ENCODE peak calls at places on chromosome 5, in ten cellular contexts. One of them, this sample, is unnamed.

GRCh38 chr5:83914199-83914598 is 193.5 kb upstream of the HAPLN1 start:
- DNase-seq in right atrium auricular region: no peak
- DNase-seq in bronchial epithelial cell: no peak
- DNase-seq in fibroblast of mammary gland: no peak
- DNase-seq in H1: no peak
- DNase-seq in AG04450: no peak
- DNase-seq in RWPE1: no peak
- DNase-seq in mammary epithelial cell: no peak
- DNase-seq in AG09319: no peak
- DNase-seq in DND-41: no peak
- DNase-seq in this sample: no peak

GRCh38 chr5:144048254-144048856 is 122.1 kb downstream of the YIPF5 start:
- DNase-seq in right atrium auricular region: no peak
- DNase-seq in bronchial epithelial cell: no peak
- DNase-seq in fibroblast of mammary gland: no peak
- DNase-seq in H1: no peak
- DNase-seq in AG04450: no peak
- DNase-seq in RWPE1: no peak
- DNase-seq in mammary epithelial cell: no peak
- DNase-seq in AG09319: no peak
- DNase-seq in DND-41: no peak
- DNase-seq in this sample: no peak

GRCh38 chr5:150616024-150616470 is 24.4 kb upstream of the SYNPO start:
- DNase-seq in right atrium auricular region: no peak
- DNase-seq in bronchial epithelial cell: no peak
- DNase-seq in fibroblast of mammary gland: no peak
- DNase-seq in H1: no peak
- DNase-seq in AG04450: no peak
- DNase-seq in RWPE1: no peak
- DNase-seq in mammary epithelial cell: no peak
- DNase-seq in AG09319: no peak
- DNase-seq in DND-41: no peak
- DNase-seq in this sample: no peak

GRCh38 chr5:123265551-123265950 is 157.7 kb downstream of the CEP120 start:
- DNase-seq in right atrium auricular region: no peak
- DNase-seq in bronchial epithelial cell: peak; percentile 29
- DNase-seq in fibroblast of mammary gland: peak; percentile 33
- DNase-seq in H1: no peak
- DNase-seq in AG04450: no peak
- DNase-seq in RWPE1: no peak
- DNase-seq in mammary epithelial cell: peak; percentile 7
- DNase-seq in AG09319: no peak
- DNase-seq in DND-41: no peak
- DNase-seq in this sample: no peak

GRCh38 chr5:91419571-91420537 is 36.7 kb upstream of the ARRDC3 start:
- DNase-seq in right atrium auricular region: peak; percentile 80
- DNase-seq in bronchial epithelial cell: peak; percentile 53
- DNase-seq in fibroblast of mammary gland: peak; percentile 67
- DNase-seq in H1: peak; percentile 71
- DNase-seq in AG04450: peak; percentile 26
- DNase-seq in RWPE1: peak; percentile 36
- DNase-seq in mammary epithelial cell: peak; percentile 29
- DNase-seq in AG09319: peak; percentile 24
- DNase-seq in DND-41: peak; percentile 61
- DNase-seq in this sample: peak; percentile 84

GRCh38 chr5:80834710-80835109 is 125.5 kb upstream of the RASGRF2 start:
- DNase-seq in right atrium auricular region: no peak
- DNase-seq in bronchial epithelial cell: no peak
- DNase-seq in fibroblast of mammary gland: no peak
- DNase-seq in H1: no peak
- DNase-seq in AG04450: no peak
- DNase-seq in RWPE1: no peak
- DNase-seq in mammary epithelial cell: peak; percentile 2
- DNase-seq in AG09319: no peak
- DNase-seq in DND-41: no peak
- DNase-seq in this sample: no peak

GRCh38 chr5:124745367-124746251 is 830 bp downstream of the ZNF608 start:
- DNase-seq in right atrium auricular region: no peak
- DNase-seq in bronchial epithelial cell: peak; percentile 59
- DNase-seq in fibroblast of mammary gland: peak; percentile 57
- DNase-seq in H1: no peak
- DNase-seq in AG04450: no peak
- DNase-seq in RWPE1: peak; percentile 18
- DNase-seq in mammary epithelial cell: peak; percentile 55
- DNase-seq in AG09319: no peak
- DNase-seq in DND-41: no peak
- DNase-seq in this sample: no peak

GRCh38 chr5:154608531-154609011 is 130.5 kb upstream of the HAND1 start:
- DNase-seq in right atrium auricular region: no peak
- DNase-seq in bronchial epithelial cell: no peak
- DNase-seq in fibroblast of mammary gland: no peak
- DNase-seq in H1: peak; percentile 57
- DNase-seq in AG04450: no peak
- DNase-seq in RWPE1: no peak
- DNase-seq in mammary epithelial cell: no peak
- DNase-seq in AG09319: no peak
- DNase-seq in DND-41: no peak
- DNase-seq in this sample: no peak

DNA sequence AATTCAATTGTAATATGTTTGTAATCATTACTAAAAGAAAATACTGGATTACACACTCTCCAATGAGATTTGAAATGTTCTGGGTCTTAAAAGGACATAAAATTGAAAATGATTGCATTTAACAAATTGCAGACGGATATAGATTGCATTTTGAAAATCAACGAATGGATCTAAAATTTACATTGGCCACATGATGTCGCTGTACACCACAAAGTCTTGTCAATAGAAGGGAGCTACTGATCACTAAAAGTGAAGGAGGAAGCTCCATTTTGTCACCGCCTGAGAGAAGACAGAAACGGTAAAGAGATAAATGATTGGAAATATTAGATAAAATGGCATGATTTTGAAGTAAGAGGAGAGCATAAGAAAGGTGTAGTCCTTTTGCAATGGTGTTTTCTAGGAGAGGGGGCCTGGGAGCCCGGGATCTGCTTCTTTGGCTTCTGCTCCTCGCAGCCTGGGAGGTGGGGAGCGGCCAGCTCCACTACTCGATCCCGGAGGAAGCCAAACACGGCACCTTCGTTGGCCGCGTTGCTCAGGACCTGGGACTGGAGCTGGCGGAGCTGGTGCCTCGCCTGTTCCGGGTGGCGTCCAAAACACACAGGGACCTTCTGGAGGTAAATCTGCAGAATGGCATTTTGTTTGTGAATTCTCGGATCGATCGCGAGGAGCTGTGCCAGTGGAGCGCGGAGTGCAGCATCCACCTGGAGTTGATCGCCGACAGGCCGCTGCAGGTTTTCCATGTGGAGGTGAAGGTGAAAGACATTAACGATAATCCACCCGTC is at the start of gene PCDHA1:
- DNase-seq in right atrium auricular region: no peak
- DNase-seq in bronchial epithelial cell: no peak
- DNase-seq in fibroblast of mammary gland: peak; percentile 2
- DNase-seq in H1: no peak
- DNase-seq in AG04450: no peak
- DNase-seq in RWPE1: no peak
- DNase-seq in mammary epithelial cell: no peak
- DNase-seq in AG09319: no peak
- DNase-seq in DND-41: no peak
- DNase-seq in this sample: no peak
- TF ChIP-seq CTCF in right atrium auricular region: no peak
- TF ChIP-seq CTCF in bronchial epithelial cell: no peak
- TF ChIP-seq CTCF in fibroblast of mammary gland: no peak
- TF ChIP-seq CTCF in H1: no peak
- TF ChIP-seq CTCF in AG04450: no peak
- TF ChIP-seq CTCF in RWPE1: no peak
- TF ChIP-seq CTCF in mammary epithelial cell: peak; percentile 1
- TF ChIP-seq CTCF in AG09319: no peak
- TF ChIP-seq CTCF in DND-41: peak; percentile 38
- TF ChIP-seq CTCF in this sample: no peak

DNA sequence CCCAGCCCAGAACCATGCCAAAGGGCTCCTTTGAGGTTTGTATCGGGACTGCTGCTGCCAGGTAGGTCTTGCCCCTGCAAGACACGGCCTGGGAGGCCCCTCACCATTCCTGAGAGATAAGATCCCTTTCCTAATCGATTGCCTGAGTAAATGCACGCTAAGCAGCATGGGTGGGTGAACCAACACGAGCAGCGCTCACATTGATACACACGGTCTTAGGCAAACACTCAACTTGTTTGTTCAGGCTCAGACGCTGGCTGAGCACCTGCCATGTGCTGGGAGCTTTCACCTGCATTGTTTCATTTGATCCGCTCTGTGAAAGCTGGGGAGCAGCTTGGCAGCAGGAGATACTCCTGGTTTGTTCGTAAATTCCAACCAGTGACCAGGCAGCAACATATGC is 76.9 kb upstream of the NEURL1B start:
- DNase-seq in right atrium auricular region: no peak
- DNase-seq in bronchial epithelial cell: peak; percentile 25
- DNase-seq in fibroblast of mammary gland: no peak
- DNase-seq in H1: no peak
- DNase-seq in AG04450: no peak
- DNase-seq in RWPE1: no peak
- DNase-seq in mammary epithelial cell: no peak
- DNase-seq in AG09319: no peak
- DNase-seq in DND-41: no peak
- DNase-seq in this sample: no peak
- TF ChIP-seq CTCF in right atrium auricular region: no peak
- TF ChIP-seq CTCF in bronchial epithelial cell: no peak
- TF ChIP-seq CTCF in fibroblast of mammary gland: no peak
- TF ChIP-seq CTCF in H1: no peak
- TF ChIP-seq CTCF in AG04450: no peak
- TF ChIP-seq CTCF in RWPE1: no peak
- TF ChIP-seq CTCF in mammary epithelial cell: no peak
- TF ChIP-seq CTCF in AG09319: no peak
- TF ChIP-seq CTCF in DND-41: no peak
- TF ChIP-seq CTCF in this sample: no peak

GRCh38 chr5:107303581-107303980 is 367.2 kb downstream of the EFNA5 start:
- DNase-seq in right atrium auricular region: no peak
- DNase-seq in bronchial epithelial cell: no peak
- DNase-seq in fibroblast of mammary gland: no peak
- DNase-seq in H1: no peak
- DNase-seq in AG04450: no peak
- DNase-seq in RWPE1: no peak
- DNase-seq in mammary epithelial cell: no peak
- DNase-seq in AG09319: no peak
- DNase-seq in DND-41: no peak
- DNase-seq in this sample: no peak
- TF ChIP-seq CTCF in right atrium auricular region: no peak
- TF ChIP-seq CTCF in bronchial epithelial cell: no peak
- TF ChIP-seq CTCF in fibroblast of mammary gland: no peak
- TF ChIP-seq CTCF in H1: no peak
- TF ChIP-seq CTCF in AG04450: no peak
- TF ChIP-seq CTCF in RWPE1: no peak
- TF ChIP-seq CTCF in mammary epithelial cell: no peak
- TF ChIP-seq CTCF in AG09319: no peak
- TF ChIP-seq CTCF in DND-41: no peak
- TF ChIP-seq CTCF in this sample: no peak

GRCh38 chr5:113340537-113340936 is 94.3 kb downstream of the TSSK1B start:
- DNase-seq in right atrium auricular region: no peak
- DNase-seq in bronchial epithelial cell: no peak
- DNase-seq in fibroblast of mammary gland: no peak
- DNase-seq in H1: no peak
- DNase-seq in AG04450: no peak
- DNase-seq in RWPE1: no peak
- DNase-seq in mammary epithelial cell: no peak
- DNase-seq in AG09319: no peak
- DNase-seq in DND-41: no peak
- DNase-seq in this sample: no peak
- TF ChIP-seq CTCF in right atrium auricular region: no peak
- TF ChIP-seq CTCF in bronchial epithelial cell: no peak
- TF ChIP-seq CTCF in fibroblast of mammary gland: no peak
- TF ChIP-seq CTCF in H1: no peak
- TF ChIP-seq CTCF in AG04450: no peak
- TF ChIP-seq CTCF in RWPE1: no peak
- TF ChIP-seq CTCF in mammary epithelial cell: no peak
- TF ChIP-seq CTCF in AG09319: no peak
- TF ChIP-seq CTCF in DND-41: no peak
- TF ChIP-seq CTCF in this sample: no peak

GRCh38 chr5:121628783-121629182 is 222.9 kb upstream of the FTMT start:
- DNase-seq in right atrium auricular region: no peak
- DNase-seq in bronchial epithelial cell: peak; percentile 20
- DNase-seq in fibroblast of mammary gland: peak; percentile 2
- DNase-seq in H1: no peak
- DNase-seq in AG04450: no peak
- DNase-seq in RWPE1: no peak
- DNase-seq in mammary epithelial cell: no peak
- DNase-seq in AG09319: no peak
- DNase-seq in DND-41: peak; percentile 31
- DNase-seq in this sample: no peak

GRCh38 chr5:121634946-121635345 is 216.7 kb upstream of the FTMT start:
- DNase-seq in right atrium auricular region: no peak
- DNase-seq in bronchial epithelial cell: no peak
- DNase-seq in fibroblast of mammary gland: no peak
- DNase-seq in H1: no peak
- DNase-seq in AG04450: no peak
- DNase-seq in RWPE1: no peak
- DNase-seq in mammary epithelial cell: no peak
- DNase-seq in AG09319: no peak
- DNase-seq in DND-41: no peak
- DNase-seq in this sample: no peak

GRCh38 chr5:121630402-121630801 is 221.3 kb upstream of the FTMT start:
- DNase-seq in right atrium auricular region: no peak
- DNase-seq in bronchial epithelial cell: peak; percentile 27
- DNase-seq in fibroblast of mammary gland: peak; percentile 28
- DNase-seq in H1: no peak
- DNase-seq in AG04450: no peak
- DNase-seq in RWPE1: no peak
- DNase-seq in mammary epithelial cell: peak; percentile 16
- DNase-seq in AG09319: no peak
- DNase-seq in DND-41: no peak
- DNase-seq in this sample: no peak
- TF ChIP-seq CTCF in right atrium auricular region: no peak
- TF ChIP-seq CTCF in bronchial epithelial cell: peak; percentile 35
- TF ChIP-seq CTCF in fibroblast of mammary gland: peak; percentile 24
- TF ChIP-seq CTCF in H1: no peak
- TF ChIP-seq CTCF in AG04450: no peak
- TF ChIP-seq CTCF in RWPE1: peak; percentile 40
- TF ChIP-seq CTCF in mammary epithelial cell: peak; percentile 43
- TF ChIP-seq CTCF in AG09319: peak; percentile 44
- TF ChIP-seq CTCF in DND-41: no peak
- TF ChIP-seq CTCF in this sample: no peak

DNA sequence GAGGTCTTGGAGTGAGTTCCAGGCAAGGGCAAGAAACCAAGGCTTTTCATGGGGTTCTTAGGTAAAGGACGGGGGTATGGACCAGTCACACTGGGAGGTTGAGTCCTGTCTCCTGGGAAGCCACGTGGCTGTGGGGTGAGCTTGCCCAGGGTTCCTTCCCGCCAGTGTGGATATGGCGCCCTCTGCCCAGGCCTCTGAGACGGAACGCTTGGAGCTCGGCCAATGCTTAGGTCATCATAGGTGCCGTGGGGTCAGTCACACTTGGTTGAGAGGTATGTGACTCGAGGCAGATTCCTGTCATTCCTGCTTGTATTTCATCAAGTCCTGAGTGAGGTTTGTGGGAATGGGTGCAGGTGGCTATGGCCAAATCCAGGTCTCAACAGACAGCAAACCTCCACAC is 46.2 kb downstream of the TENT4A start:
- DNase-seq in right atrium auricular region: no peak
- DNase-seq in bronchial epithelial cell: peak; percentile 33
- DNase-seq in fibroblast of mammary gland: peak; percentile 27
- DNase-seq in H1: no peak
- DNase-seq in AG04450: no peak
- DNase-seq in RWPE1: no peak
- DNase-seq in mammary epithelial cell: no peak
- DNase-seq in AG09319: no peak
- DNase-seq in DND-41: no peak
- DNase-seq in this sample: no peak
- TF ChIP-seq CTCF in right atrium auricular region: no peak
- TF ChIP-seq CTCF in bronchial epithelial cell: no peak
- TF ChIP-seq CTCF in fibroblast of mammary gland: no peak
- TF ChIP-seq CTCF in H1: peak; percentile 36
- TF ChIP-seq CTCF in AG04450: no peak
- TF ChIP-seq CTCF in RWPE1: no peak
- TF ChIP-seq CTCF in mammary epithelial cell: no peak
- TF ChIP-seq CTCF in AG09319: no peak
- TF ChIP-seq CTCF in DND-41: no peak
- TF ChIP-seq CTCF in this sample: no peak

This sample was measured in activated CD8-positive, alpha-beta T cell treated with anti-CD3 and anti-CD28 coated beads for 36 hours.